ENCODE peak calls at places on chromosomes 5 and 9, in nine cellular contexts. Z, V, R, K, L, M, T, U and N are unnamed samples.

GRCh38 chr5:123035950-123036390 is 555 bp downstream of the PPIC start:
- DNase-seq in U (no peak), Z (peak), T (peak), R (peak), M (peak), K (peak), V (peak), L (peak), N (peak)

GRCh38 chr5:29905626-29906353 is 1287.7 kb upstream of the CDH6 start:
- DNase-seq in V (no peak), K (no peak), T (no peak), Z (no peak), R (no peak), U (no peak), L (no peak), M (no peak), N (no peak)

GRCh38 chr9:15999422-16000339 is 446.8 kb downstream of the CCDC171 start:
- DNase-seq in Z (no peak), K (peak), V (no peak), M (no peak), T (no peak), L (peak), U (no peak), R (peak), N (no peak)

GRCh38 chr9:9605681-9606080 is 1007.1 kb downstream of the PTPRD start:
- DNase-seq in L (no peak), K (no peak), M (no peak), Z (no peak), T (no peak), V (no peak), R (no peak), U (no peak), N (no peak)

GRCh38 chr9:129026442-129027223 is 1.5 kb downstream of the SH3GLB2 start:
- DNase-seq in L (peak), V (no peak), M (no peak), K (no peak), R (no peak), U (no peak), Z (peak), T (no peak), N (peak)

GRCh38 chr9:88766778-88767503 is 224.3 kb upstream of the S1PR3 start:
- DNase-seq in K (no peak), T (no peak), R (no peak), V (no peak), U (no peak), M (no peak), Z (no peak), L (no peak), N (no peak)

GRCh38 chr9:91207481-91207888 is 154.2 kb downstream of the AUH start:
- DNase-seq in R (no peak), V (no peak), U (no peak), Z (no peak), L (no peak), T (no peak), K (no peak), M (no peak), N (no peak)

GRCh38 chr9:137665226-137665625 is 46.4 kb downstream of the EHMT1 start:
- DNase-seq in Z (no peak), K (no peak), T (no peak), L (no peak), V (no peak), M (no peak), R (no peak), U (no peak), N (no peak)

GRCh38 chr9:37679649-37680402 is 29.1 kb downstream of the FRMPD1 start:
- DNase-seq in U (no peak), L (no peak), K (no peak), Z (no peak), M (no peak), T (no peak), R (no peak), V (no peak), N (no peak)

GRCh38 chr9:121750715-121751623 is 99.5 kb downstream of the DAB2IP start:
- DNase-seq in K (no peak), L (no peak), M (peak), U (no peak), Z (no peak), V (no peak), T (no peak), R (peak), N (peak)

GRCh38 chr5:135318037-135318436 is 81.0 kb downstream of the MACROH2A1 start:
- DNase-seq in V (peak), Z (no peak), T (peak), U (no peak), R (no peak), K (no peak), M (no peak), L (no peak), N (no peak)

GRCh38 chr9:130501645-130502044 is 56.9 kb downstream of the ASS1 start:
- DNase-seq in M (peak), K (no peak), T (no peak), U (no peak), R (no peak), Z (no peak), V (no peak), L (no peak), N (no peak)

GRCh38 chr5:43456556-43456955 is 27.1 kb downstream of the TMEM267 start:
- DNase-seq in L (no peak), R (no peak), M (no peak), K (no peak), U (no peak), V (no peak), Z (no peak), T (no peak), N (no peak)

GRCh38 chr5:110549301-110549700 is 177.2 kb downstream of the TMEM232 start:
- DNase-seq in M (no peak), T (no peak), U (no peak), R (no peak), K (no peak), Z (no peak), V (no peak), L (no peak), N (no peak)

GRCh38 chr9:89922099-89922498 is 317.3 kb downstream of the GADD45G start:
- DNase-seq in L (no peak), U (no peak), Z (no peak), T (peak), V (peak), K (no peak), R (no peak), M (no peak), N (no peak)

GRCh38 chr9:121692606-121693505 is 41.4 kb downstream of the DAB2IP start:
- DNase-seq in M (no peak), T (no peak), Z (peak), U (no peak), K (no peak), R (peak), L (no peak), V (peak), N (no peak)

GRCh38 chr5:134792287-134792686 is 33.7 kb downstream of the DDX46 start:
- DNase-seq in R (no peak), T (no peak), M (no peak), K (no peak), L (no peak), V (no peak), Z (no peak), U (no peak), N (no peak)

GRCh38 chr5:31674371-31674770 is 35.4 kb downstream of the PDZD2 start:
- DNase-seq in T (no peak), M (no peak), R (no peak), K (no peak), U (no peak), V (no peak), Z (no peak), L (peak), N (no peak)

GRCh38 chr9:111939322-111939721 is 42.7 kb downstream of the UGCG start:
- DNase-seq in R (no peak), M (no peak), Z (no peak), T (peak), K (no peak), V (no peak), U (no peak), L (no peak), N (no peak)

GRCh38 chr5:38639377-38640011 is 83.0 kb upstream of the LIFR start:
- DNase-seq in T (no peak), L (no peak), R (no peak), U (no peak), Z (peak), K (no peak), V (no peak), M (no peak), N (no peak)

GRCh38 chr5:179610109-179610902 is 13.2 kb downstream of the HNRNPH1 start:
- DNase-seq in M (no peak), Z (no peak), T (no peak), L (no peak), R (no peak), V (no peak), K (no peak), U (no peak), N (no peak)

GRCh38 chr9:89781838-89782237 is 177.0 kb downstream of the GADD45G start:
- DNase-seq in U (no peak), R (no peak), V (peak), M (no peak), Z (no peak), K (no peak), L (no peak), T (no peak), N (no peak)

GRCh38 chr5:121805931-121806330 is 45.8 kb upstream of the FTMT start:
- DNase-seq in L (no peak), T (no peak), M (no peak), Z (no peak), K (no peak), R (no peak), U (no peak), V (no peak), N (no peak)

GRCh38 chr5:177982072-177982727 is 13.8 kb downstream of the PROP1 start:
- DNase-seq in Z (no peak), T (peak), K (no peak), R (peak), L (no peak), V (no peak), M (peak), U (no peak), N (no peak)

GRCh38 chr5:101278011-101278687 is 375.1 kb upstream of the ST8SIA4 start:
- DNase-seq in M (no peak), Z (no peak), K (no peak), T (no peak), L (no peak), R (no peak), V (no peak), U (no peak), N (no peak)

GRCh38 chr9:132651259-132651658 is 18.5 kb downstream of the DDX31 start:
- DNase-seq in Z (peak), U (no peak), L (no peak), R (no peak), M (peak), T (no peak), V (no peak), K (no peak), N (no peak)

GRCh38 chr5:77924081-77924480 is 147.9 kb upstream of the TBCA start:
- DNase-seq in K (no peak), M (no peak), R (no peak), L (no peak), T (no peak), Z (no peak), U (no peak), V (no peak), N (no peak)

GRCh38 chr9:133684461-133685361 is 48.5 kb downstream of the DBH start:
- DNase-seq in Z (no peak), R (no peak), K (no peak), V (no peak), U (no peak), M (no peak), L (no peak), T (no peak), N (no peak)

GRCh38 chr9:134612309-134612708 is 29.3 kb upstream of the COL5A1 start:
- DNase-seq in U (no peak), Z (no peak), T (no peak), M (no peak), R (no peak), V (no peak), L (no peak), K (no peak), N (no peak)

GRCh38 chr5:9337908-9338307 is 208.0 kb downstream of the SEMA5A start:
- DNase-seq in L (no peak), Z (no peak), K (no peak), M (no peak), U (no peak), V (no peak), R (no peak), T (no peak), N (no peak)

GRCh38 chr5:16489322-16489791 is 23.8 kb upstream of the ZNF622 start:
- DNase-seq in T (no peak), K (no peak), V (no peak), R (peak), M (peak), Z (no peak), L (no peak), U (no peak), N (no peak)

GRCh38 chr9:93826209-93826608 is 128.9 kb downstream of the BARX1 start:
- DNase-seq in Z (no peak), K (no peak), U (no peak), R (no peak), M (peak), L (no peak), V (no peak), T (peak), N (no peak)

GRCh38 chr5:10567181-10567591 is 3.3 kb downstream of the ANKRD33B start:
- DNase-seq in K (no peak), T (peak), R (no peak), Z (no peak), L (no peak), M (no peak), V (no peak), U (no peak), N (no peak)

GRCh38 chr5:2020730-2021129 is 138.0 kb upstream of the IRX4 start:
- DNase-seq in K (no peak), L (no peak), T (peak), U (no peak), M (no peak), R (no peak), Z (no peak), V (no peak), N (no peak)

GRCh38 chr9:133979124-133979920 is 12.8 kb downstream of the VAV2 start:
- DNase-seq in K (peak), V (peak), Z (no peak), T (no peak), U (no peak), L (no peak), M (no peak), R (no peak), N (no peak)

GRCh38 chr9:73154760-73155159 is 3.1 kb downstream of the ANXA1 start:
- DNase-seq in L (no peak), T (no peak), Z (no peak), K (no peak), R (no peak), U (no peak), M (no peak), V (no peak), N (no peak)

GRCh38 chr5:116135344-116135743 is 50.5 kb downstream of the COMMD10 start:
- DNase-seq in Z (no peak), U (no peak), R (no peak), T (no peak), V (no peak), L (no peak), M (no peak), K (no peak), N (no peak)

DNA sequence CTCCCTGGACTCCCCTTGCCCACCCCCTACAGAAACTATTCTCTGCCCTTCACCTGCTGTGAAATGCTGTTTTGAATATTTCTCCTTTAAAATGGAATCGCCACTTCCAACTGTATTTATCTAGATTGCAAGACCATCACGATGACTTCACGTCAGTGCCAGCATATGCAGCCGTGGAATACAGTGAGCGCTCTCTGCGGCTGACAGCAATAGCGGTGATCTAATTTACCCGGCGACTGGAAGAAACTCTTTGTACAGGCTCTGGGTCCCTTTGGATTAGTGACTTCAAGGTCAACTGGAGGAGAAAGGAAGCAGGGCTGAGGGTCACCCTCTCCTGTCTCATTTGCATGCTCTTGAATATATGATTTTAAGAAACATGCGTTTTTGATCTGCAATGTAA is 192.0 kb downstream of the IRX1 start:
- DNase-seq in K (no peak), M (no peak), U (no peak), V (no peak), Z (no peak), R (no peak), T (no peak), L (no peak), N (no peak)
- H3K4me3 ChIP-seq in K (no peak), M (no peak), U (no peak), V (no peak), Z (no peak), R (no peak), T (no peak), L (no peak), N (no peak)

GRCh38 chr9:124283232-124283814 is 25.6 kb downstream of the NEK6 start:
- DNase-seq in R (no peak), M (no peak), U (no peak), K (no peak), V (no peak), Z (no peak), L (no peak), T (no peak), N (no peak)

GRCh38 chr9:124284940-124285441 is 27.2 kb downstream of the NEK6 start:
- DNase-seq in M (peak), K (no peak), V (no peak), Z (no peak), R (no peak), L (peak), T (no peak), U (peak), N (no peak)

GRCh38 chr9:124281934-124282351 is 24.2 kb downstream of the NEK6 start:
- DNase-seq in K (no peak), T (no peak), Z (no peak), V (no peak), L (no peak), U (no peak), R (no peak), M (no peak), N (no peak)

GRCh38 chr9:124284237-124284831 is 26.6 kb downstream of the NEK6 start:
- DNase-seq in M (no peak), Z (no peak), T (no peak), V (no peak), R (no peak), L (no peak), U (no peak), K (peak), N (no peak)

DNA sequence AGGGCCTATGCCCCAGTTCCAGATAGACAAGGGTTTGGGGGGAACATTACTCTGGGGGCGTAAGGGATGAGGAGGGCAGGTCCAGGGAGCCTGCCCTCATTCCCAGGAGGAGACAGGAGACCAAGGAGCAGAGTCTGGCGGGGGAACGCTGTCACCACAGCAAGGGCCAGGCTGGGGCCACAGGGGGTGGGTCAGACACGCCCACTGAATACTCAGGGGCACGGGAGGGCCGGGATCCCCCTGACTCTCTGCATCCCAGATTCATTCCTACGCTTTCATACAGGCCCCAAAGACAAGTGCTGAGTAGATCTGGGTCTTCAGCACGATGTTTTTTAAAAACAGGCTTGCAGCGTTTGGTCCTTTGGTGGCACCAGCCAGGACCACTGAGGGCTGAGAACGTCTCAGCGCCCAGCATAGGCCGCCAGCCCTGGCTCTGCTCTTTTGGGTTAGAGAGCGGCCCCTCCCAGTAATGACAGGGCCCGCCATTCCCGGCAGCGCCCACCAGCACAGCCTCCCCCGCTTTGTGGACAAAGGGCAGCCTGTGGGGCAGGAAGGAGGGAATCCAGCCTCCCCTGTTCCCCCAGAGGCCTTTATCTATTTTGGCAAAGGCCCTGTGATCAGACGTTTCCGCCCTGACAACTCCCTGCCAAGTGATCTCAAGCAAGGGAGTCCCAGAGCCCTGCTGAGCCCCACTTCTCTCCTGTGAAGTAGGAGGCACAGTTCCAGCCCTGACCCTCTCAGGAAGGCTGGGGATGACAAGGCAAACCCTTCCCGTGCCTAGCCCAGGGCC is 24.9 kb downstream of the NEK6 start:
- DNase-seq in R (no peak), V (peak), M (peak), U (peak), T (no peak), K (peak), L (peak), Z (peak), N (no peak)
- TF ChIP-seq POLR2A in R (no peak), V (no peak), M (no peak), U (no peak), T (no peak), K (no peak), L (no peak), Z (no peak), N (no peak)

DNA sequence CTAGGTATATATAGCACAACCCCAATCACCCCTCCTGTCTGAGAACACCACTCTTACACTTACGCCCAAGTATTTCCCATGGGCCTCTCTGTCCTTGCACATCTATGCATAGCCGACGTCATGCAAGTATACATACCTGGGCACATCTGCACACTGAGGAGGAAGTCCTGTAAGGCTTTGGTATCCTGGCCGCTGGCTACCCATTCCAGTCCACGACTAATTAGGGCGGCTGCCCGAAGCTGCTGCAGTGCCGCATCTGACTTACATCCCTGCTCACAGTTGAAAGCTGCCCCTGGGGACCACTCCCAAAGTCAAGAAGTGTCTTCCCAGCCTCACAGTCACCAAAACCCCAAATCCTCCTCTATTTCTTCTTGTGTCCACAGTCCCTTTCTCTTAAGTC is 2.4 kb upstream of the VCP start:
- DNase-seq in U (no peak), L (no peak), R (no peak), K (no peak), M (no peak), V (no peak), Z (no peak), T (peak), N (peak)
- H3K4me3 ChIP-seq in U (no peak), L (no peak), R (no peak), K (no peak), M (no peak), V (no peak), Z (no peak), T (no peak), N (no peak)

GRCh38 chr5:154791535-154791934 is 36.4 kb downstream of the LARP1 start:
- DNase-seq in Z (no peak), T (no peak), U (no peak), M (no peak), L (no peak), K (no peak), R (no peak), V (no peak), N (no peak)
- TF ChIP-seq POLR2A in Z (no peak), T (no peak), U (no peak), M (no peak), L (no peak), K (no peak), R (no peak), V (no peak), N (no peak)

GRCh38 chr9:6567140-6567591 is 78.4 kb downstream of the GLDC start:
- DNase-seq in U (no peak), Z (no peak), L (no peak), R (peak), V (peak), K (no peak), T (no peak), M (no peak), N (no peak)
- H3K4me3 ChIP-seq in U (no peak), Z (no peak), L (no peak), R (peak), V (peak), K (no peak), T (no peak), M (no peak), N (no peak)

GRCh38 chr5:150399158-150400019 is 13.3 kb downstream of the CD74 start:
- DNase-seq in U (no peak), K (no peak), V (no peak), T (no peak), Z (no peak), L (no peak), M (no peak), R (no peak), N (no peak)

GRCh38 chr5:150400020-150400326 is 12.7 kb downstream of the CD74 start:
- DNase-seq in M (no peak), U (no peak), R (no peak), T (no peak), L (no peak), Z (no peak), V (no peak), K (no peak), N (no peak)

GRCh38 chr5:150401076-150401375 is 11.7 kb downstream of the CD74 start:
- DNase-seq in M (no peak), U (no peak), T (no peak), R (no peak), V (no peak), K (no peak), Z (no peak), L (no peak), N (no peak)

GRCh38 chr5:150401376-150402201 is 11.1 kb downstream of the CD74 start:
- DNase-seq in L (no peak), V (no peak), T (no peak), R (no peak), M (no peak), K (no peak), Z (no peak), U (no peak), N (no peak)

GRCh38 chr5:150400327-150401075 is 12.2 kb downstream of the CD74 start:
- DNase-seq in R (no peak), U (no peak), L (no peak), V (no peak), Z (no peak), K (no peak), M (no peak), T (no peak), N (no peak)
- TF ChIP-seq POLR2A in R (no peak), U (no peak), L (no peak), V (no peak), Z (no peak), K (no peak), M (no peak), T (no peak), N (no peak)